ENCODE peak calls at places on chromosomes 2 and 18, in eight cellular contexts. X is dorsolateral prefrontal cortex, I is HCT116, U is iPS DF 6.9, T is right lobe of liver, Y is ovary, B is PC-3, P is spleen. Z is an unnamed sample.

GRCh38 chr2:158459161-158460003 is 2.6 kb downstream of the PKP4 start:
- DNase-seq in B (no peak), I (no peak), P (no peak), Y (no peak), T (no peak), U (no peak), X (no peak), Z (no peak)

GRCh38 chr18:22106536-22107292 is 62.7 kb upstream of the GATA6 start:
- DNase-seq in T (no peak), P (no peak), X (no peak), Y (no peak), B (peak; percentile 79), U (no peak), I (no peak), Z (no peak)

GRCh38 chr2:46549159-46549902 is 70.0 kb downstream of the TMEM247 start:
- DNase-seq in Y (no peak), P (no peak), I (no peak), U (no peak), B (no peak), X (no peak), T (no peak), Z (no peak)

GRCh38 chr2:109046925-109047508 is 58.0 kb upstream of the EDAR start:
- DNase-seq in Y (no peak), U (no peak), B (no peak), T (no peak), P (peak; percentile 77), I (peak; percentile 6), X (no peak), Z (no peak)

GRCh38 chr2:70718736-70719135 is 49.3 kb downstream of the ADD2 start:
- DNase-seq in I (no peak), P (no peak), B (no peak), U (no peak), X (no peak), T (no peak), Y (no peak), Z (no peak)

GRCh38 chr2:11409184-11409959 is 56.6 kb downstream of the E2F6 start:
- DNase-seq in P (no peak), U (no peak), I (no peak), X (no peak), Y (no peak), B (peak; percentile 81), T (no peak), Z (no peak)

GRCh38 chr2:46643493-46643892 is 164.1 kb downstream of the TMEM247 start:
- DNase-seq in I (no peak), P (no peak), U (no peak), X (no peak), Y (no peak), B (no peak), T (no peak), Z (no peak)

GRCh38 chr18:12296087-12296403 is 12.0 kb upstream of the TUBB6 start:
- DNase-seq in U (no peak), T (no peak), I (no peak), Y (no peak), B (peak; percentile 52), P (no peak), X (no peak), Z (no peak)

GRCh38 chr2:116211719-116212118 is 1602.8 kb upstream of the DDX18 start:
- DNase-seq in Y (no peak), T (no peak), U (no peak), P (no peak), X (no peak), B (no peak), I (no peak), Z (no peak)

GRCh38 chr2:18520605-18521031 is 39.8 kb downstream of the RDH14 start:
- DNase-seq in X (peak; percentile 83), U (peak; percentile 71), P (peak; percentile 87), B (peak; percentile 88), Y (peak; percentile 89), T (peak; percentile 75), I (peak; percentile 37), Z (peak; percentile 87)

GRCh38 chr2:65549262-65550036 is 117.0 kb upstream of the SPRED2 start:
- DNase-seq in I (no peak), U (no peak), P (no peak), B (no peak), X (no peak), T (no peak), Y (no peak), Z (no peak)

GRCh38 chr2:177783835-177784448 is 288.6 kb downstream of the PDE11A start:
- DNase-seq in B (peak; percentile 84), U (no peak), I (no peak), T (no peak), X (no peak), Y (no peak), P (no peak), Z (no peak)

GRCh38 chr2:56167616-56168015 is 16.2 kb upstream of the CCDC85A start:
- DNase-seq in P (no peak), U (no peak), B (no peak), Y (no peak), T (no peak), I (no peak), X (no peak), Z (no peak)

GRCh38 chr2:165720526-165720925 is 73.5 kb downstream of the GALNT3 start:
- DNase-seq in Y (no peak), U (no peak), X (no peak), P (no peak), I (no peak), B (no peak), T (no peak), Z (no peak)

GRCh38 chr2:55718165-55719008 is 24.7 kb upstream of the PNPT1 start:
- DNase-seq in X (no peak), I (peak; percentile 59), P (no peak), T (no peak), U (peak; percentile 35), Y (no peak), B (peak; percentile 86), Z (no peak)

GRCh38 chr2:39511219-39511785 is 74.2 kb upstream of the MAP4K3 start:
- DNase-seq in Y (peak; percentile 61), I (no peak), B (no peak), T (no peak), X (no peak), P (no peak), U (no peak), Z (no peak)

GRCh38 chr2:63044360-63045327 is 6.0 kb upstream of the OTX1 start:
- DNase-seq in U (no peak), P (peak; percentile 71), Y (no peak), X (peak; percentile 28), B (no peak), I (no peak), T (peak; percentile 41), Z (peak; percentile 61)

GRCh38 chr18:77870238-77870637 is 620.6 kb downstream of the GALR1 start:
- DNase-seq in X (no peak), U (no peak), I (no peak), P (no peak), B (no peak), Y (no peak), T (no peak), Z (peak; percentile 81)
- H3K27ac ChIP-seq in X (no peak overlapping the region), U (no peak overlapping the region), I (no peak overlapping the region), P (no peak overlapping the region), B (no peak overlapping the region), Y (no peak overlapping the region), T (no peak overlapping the region), Z (no peak overlapping the region)

DNA sequence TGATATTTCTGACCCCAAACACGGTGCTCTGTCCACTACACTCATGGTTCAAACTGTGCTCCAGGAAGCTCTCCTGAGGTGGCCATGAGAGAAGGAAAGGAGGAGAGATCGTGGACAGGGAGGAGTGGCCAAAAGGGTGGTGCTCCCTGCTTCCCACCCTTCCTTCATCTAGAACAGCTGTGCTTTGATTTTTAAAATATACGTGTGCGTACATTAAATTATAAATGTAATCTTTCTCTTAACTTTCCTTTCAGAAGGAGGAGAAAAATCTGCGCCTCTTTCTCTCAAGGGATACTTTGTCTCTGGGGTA is 8.2 kb upstream of the CHRNA1 start:
- DNase-seq in U (no peak), B (no peak), X (no peak), P (no peak), I (no peak), Y (no peak), T (no peak), Z (no peak)
- H3K4me3 ChIP-seq in U (no peak overlapping the region), B (no peak overlapping the region), X (no peak overlapping the region), P (no peak overlapping the region), I (no peak overlapping the region), Y (no peak overlapping the region), T (no peak overlapping the region), Z (peak overlapping the region; percentile 41)

GRCh38 chr2:212736327-212736726 is 197.7 kb upstream of the ERBB4 start:
- DNase-seq in X (no peak), P (no peak), Y (no peak), B (peak; percentile 47), U (no peak), T (no peak), I (no peak), Z (no peak)
- H3K27ac ChIP-seq in X (no peak overlapping the region), P (no peak overlapping the region), Y (no peak overlapping the region), B (no peak overlapping the region), U (no peak overlapping the region), T (no peak overlapping the region), I (no peak overlapping the region), Z (no peak overlapping the region)

GRCh38 chr2:38077431-38077769 is 1.4 kb upstream of the CYP1B1 start:
- DNase-seq in Y (no peak), T (peak; percentile 84), P (no peak), U (no peak), I (no peak), X (no peak), B (no peak), Z (no peak)

GRCh38 chr2:38076710-38077430 is 919 bp upstream of the CYP1B1 start:
- DNase-seq in Y (peak; percentile 76), B (peak; percentile 84), P (peak; percentile 88), I (peak; percentile 48), T (peak; percentile 90), X (peak; percentile 54), U (no peak), Z (peak; percentile 96)

GRCh38 chr2:38075436-38076249 is at the start of gene CYP1B1:
- DNase-seq in I (no peak), X (no peak), U (no peak), Y (peak; percentile 52), T (peak; percentile 73), B (no peak), P (peak; percentile 80), Z (no peak)

GRCh38 chr2:38074775-38075435 is 1.0 kb downstream of the CYP1B1 start:
- DNase-seq in P (peak; percentile 80), I (no peak), T (peak; percentile 61), Y (peak; percentile 54), U (no peak), B (peak; percentile 39), X (peak; percentile 43), Z (peak; percentile 77)

GRCh38 chr2:38076250-38076709 is 329 bp upstream of the CYP1B1 start:
- DNase-seq in U (no peak), X (peak; percentile 51), Y (peak; percentile 79), T (peak; percentile 89), P (peak; percentile 88), B (peak; percentile 74), I (peak; percentile 61), Z (peak; percentile 96)
- H3K4me3 ChIP-seq in U (peak overlapping the region; percentile 41), X (peak overlapping the region; percentile 57), Y (peak overlapping the region; percentile 44), T (peak overlapping the region; percentile 68), P (peak overlapping the region; percentile 72), B (peak overlapping the region; percentile 69), I (peak overlapping the region; percentile 42), Z (peak overlapping the region; percentile 69)

DNA sequence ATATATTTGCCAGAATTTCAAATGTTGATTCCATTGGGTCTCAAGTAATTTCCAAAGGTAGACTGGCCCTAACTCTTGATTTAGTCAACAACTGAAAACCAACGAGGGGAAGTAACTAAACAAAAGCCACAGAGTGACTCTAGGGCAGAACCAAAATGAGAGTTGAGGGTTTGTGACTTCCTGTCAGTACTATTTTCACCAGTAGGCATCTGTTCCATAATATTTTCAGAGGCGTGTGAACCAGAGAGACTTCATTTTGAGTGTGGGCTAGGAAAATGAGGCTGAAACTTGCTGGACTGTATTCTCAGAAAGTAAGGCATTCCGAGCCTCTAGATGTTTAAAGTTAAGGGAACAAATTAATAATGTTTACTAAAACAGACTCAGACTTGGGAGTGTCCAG is 70.6 kb downstream of the GDF7 start:
- DNase-seq in Y (no peak), U (no peak), T (no peak), P (no peak), X (no peak), B (no peak), I (no peak), Z (no peak)
- H3K27ac ChIP-seq in Y (no peak overlapping the region), U (no peak overlapping the region), T (no peak overlapping the region), P (no peak overlapping the region), X (no peak overlapping the region), B (no peak overlapping the region), I (no peak overlapping the region), Z (no peak overlapping the region)